ENCODE peak calls at places on chromosome 3, in four cellular contexts. Y, Q, U and L are unnamed samples. For H3K4me1, the result is how much of the 10 kb centered on the place peaks cover.

GRCh38 chr3:62582495-62583172 is 209.3 kb upstream of the FEZF2 start:
- DNase-seq in U (no peak), Q (no peak), Y (no peak), L (no peak)

GRCh38 chr3:179713643-179714090 is 60.8 kb downstream of the USP13 start:
- DNase-seq in U (no peak), Q (no peak), Y (no peak), L (no peak)

GRCh38 chr3:17070560-17070959 is 185.8 kb downstream of the PLCL2 start:
- DNase-seq in U (peak), Q (no peak), Y (peak), L (no peak)

GRCh38 chr3:15872807-15873206 is 75.0 kb upstream of the ANKRD28 start:
- DNase-seq in Q (no peak), U (no peak), Y (no peak), L (no peak)

GRCh38 chr3:174072675-174073074 is 675.1 kb downstream of the NLGN1 start:
- DNase-seq in U (no peak), Y (no peak), Q (no peak), L (no peak)

GRCh38 chr3:184249412-184250166 is at the start of gene EEF1AKMT4:
- DNase-seq in Q (peak), U (peak), Y (peak), L (peak)

GRCh38 chr3:121757087-121757811 is 7.7 kb upstream of the GOLGB1 start:
- DNase-seq in Y (no peak), Q (no peak), U (no peak), L (no peak)

GRCh38 chr3:138340511-138340910 is 7.9 kb upstream of the MRAS start:
- DNase-seq in U (no peak), Q (no peak), Y (no peak), L (no peak)

GRCh38 chr3:126147932-126148683 is 32.3 kb downstream of the ALDH1L1 start:
- DNase-seq in Q (peak), Y (no peak), U (no peak), L (no peak)

GRCh38 chr3:79018671-79019136 is 749.1 kb downstream of the ROBO1 start:
- DNase-seq in Q (no peak), U (peak), Y (peak), L (peak)

GRCh38 chr3:72536206-72536887 is 311.9 kb downstream of the SHQ1 start:
- DNase-seq in U (no peak), Q (no peak), Y (no peak), L (no peak)

GRCh38 chr3:1469248-1469647 is 376.4 kb downstream of the CNTN6 start:
- DNase-seq in Y (no peak), U (no peak), Q (no peak), L (no peak)

GRCh38 chr3:176951586-176952292 is 245.5 kb downstream of the TBL1XR1 start:
- DNase-seq in Y (no peak), U (no peak), Q (no peak), L (no peak)

GRCh38 chr3:174168538-174169254 is 690.4 kb upstream of the NAALADL2 start:
- DNase-seq in Y (no peak), U (no peak), Q (no peak), L (no peak)

GRCh38 chr3:114718897-114719208 is 425.0 kb downstream of the TIGIT start:
- DNase-seq in Y (no peak), Q (no peak), U (no peak), L (no peak)

GRCh38 chr3:162150790-162151189 is 654.2 kb downstream of the OTOL1 start:
- DNase-seq in U (no peak), Y (no peak), Q (no peak), L (no peak)

GRCh38 chr3:15314276-15314675 is 18.1 kb downstream of the SH3BP5 start:
- DNase-seq in Y (no peak), Q (no peak), U (no peak), L (peak)

GRCh38 chr3:133276594-133276993 is 123.3 kb upstream of the BFSP2 start:
- DNase-seq in U (no peak), Y (no peak), Q (no peak), L (no peak)

GRCh38 chr3:129616713-129617112 is 10.2 kb upstream of the PLXND1 start:
- DNase-seq in U (no peak), Q (no peak), Y (no peak), L (peak)

GRCh38 chr3:15428539-15428938 is 1.1 kb downstream of the EAF1 start:
- DNase-seq in Q (no peak), U (no peak), Y (no peak), L (no peak)

GRCh38 chr3:16190704-16191103 is 16.2 kb downstream of the GALNT15 start:
- DNase-seq in Y (no peak), U (no peak), Q (no peak), L (no peak)

GRCh38 chr3:46300461-46300789 is 53.5 kb upstream of the CCR2 start:
- DNase-seq in Q (no peak), U (no peak), Y (no peak), L (no peak)

GRCh38 chr3:42804113-42804830 is at the start of gene HIGD1A:
- DNase-seq in Q (peak), Y (peak), U (peak), L (peak)

GRCh38 chr3:46123646-46124045 is 84.5 kb downstream of the CCR1 start:
- DNase-seq in U (no peak), Q (no peak), Y (no peak), L (no peak)

GRCh38 chr3:71433631-71434030 is 149.9 kb downstream of the FOXP1 start:
- DNase-seq in Y (no peak), U (no peak), Q (no peak), L (no peak)
- H3K4me1 ChIP-seq in Y (under half), U (under half), Q (half or more), L (under half)

GRCh38 chr3:13522236-13522635 is 26.7 kb upstream of the FBLN2 start:
- DNase-seq in Q (no peak), U (no peak), Y (no peak), L (no peak)
- TF ChIP-seq POLR2A in Q (no peak), U (no peak), Y (no peak), L (no peak)

DNA sequence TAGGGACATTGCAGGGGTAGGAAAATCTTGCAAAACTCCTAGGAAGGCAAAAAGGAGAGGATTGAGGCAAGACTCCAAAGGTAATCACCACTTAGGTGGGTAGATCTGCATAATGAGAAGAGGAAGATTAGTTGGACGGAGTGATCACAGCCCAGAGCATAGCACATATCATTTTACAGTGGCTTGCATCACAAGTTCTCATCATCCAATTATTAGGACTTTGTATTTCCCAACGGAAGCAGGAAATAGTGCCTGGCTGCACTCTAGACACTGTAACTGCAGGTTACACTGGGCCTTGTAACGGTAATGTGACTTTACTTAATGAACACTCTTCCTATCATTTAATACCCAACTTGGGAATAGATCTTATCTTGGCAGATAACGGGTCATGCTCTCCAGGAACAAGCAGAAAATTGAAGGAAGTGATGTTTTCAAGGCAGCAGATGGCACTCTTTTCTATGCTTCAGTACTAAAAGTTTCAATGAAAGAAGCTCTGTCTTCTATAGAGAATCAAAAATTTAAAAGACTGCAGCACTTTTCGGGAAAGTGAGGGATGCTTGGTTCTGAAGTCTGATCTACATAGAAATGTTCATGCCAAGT is 101.9 kb upstream of the KCNMB2 start:
- DNase-seq in Q (no peak), U (no peak), Y (no peak), L (no peak)
- TF ChIP-seq CTCF in Q (no peak), U (no peak), Y (no peak), L (no peak)

GRCh38 chr3:56829543-56829942 is 27.8 kb upstream of the ARHGEF3 start:
- DNase-seq in Y (no peak), Q (no peak), U (no peak), L (no peak)
- H3K4me1 ChIP-seq in Y (under half), Q (under half), U (under half), L (under half)

DNA sequence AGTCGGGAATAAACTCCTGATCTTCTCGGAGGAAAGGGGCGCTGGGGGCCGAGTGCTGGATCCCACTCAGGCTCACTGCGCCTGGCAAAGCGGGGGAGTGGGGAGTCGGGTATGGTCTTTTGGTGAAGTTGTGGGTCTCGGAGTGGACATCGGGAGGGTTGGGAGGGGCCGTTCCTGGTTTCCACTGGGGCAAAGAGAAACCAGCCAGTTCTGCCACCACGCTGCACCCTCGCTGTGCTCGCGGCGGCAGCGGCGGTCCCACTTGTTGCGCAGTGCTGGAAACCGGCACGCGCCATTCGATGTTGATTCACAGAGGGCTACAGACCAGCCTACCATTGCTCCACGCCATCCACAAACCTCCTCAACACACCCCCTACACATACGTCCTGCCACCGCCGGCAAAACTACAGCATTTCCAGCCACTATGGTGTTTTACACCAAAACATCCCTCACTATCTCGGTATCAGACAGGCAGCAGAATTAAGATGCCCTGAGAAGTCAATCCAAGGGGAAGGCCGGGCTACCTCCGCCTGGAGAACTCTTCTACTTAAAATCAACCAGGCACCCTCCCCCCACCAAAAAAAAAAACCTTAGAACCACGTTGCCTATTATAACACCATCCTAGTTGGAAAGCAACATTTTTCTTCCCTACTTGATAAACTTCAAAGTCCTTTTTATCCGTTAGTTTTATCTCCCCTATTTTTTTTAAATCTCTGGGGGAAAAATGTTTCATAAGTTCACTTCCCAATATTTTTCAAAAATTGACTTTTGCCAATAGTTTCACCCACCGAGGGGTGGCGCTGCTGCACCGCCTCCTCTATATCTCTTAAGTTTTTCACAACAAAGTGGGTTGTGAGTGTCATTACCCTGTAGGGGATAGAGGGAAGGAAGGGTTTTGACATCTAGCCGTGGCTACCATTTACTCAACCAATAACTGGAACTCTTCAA is 3.6 kb downstream of the BCL6 start:
- DNase-seq in U (peak), Y (peak), Q (no peak), L (peak)
- TF ChIP-seq POLR2A in U (no peak), Y (peak), Q (peak), L (peak)

GRCh38 chr3:117127147-117127546 is 417.6 kb downstream of the TUSC7 start:
- DNase-seq in U (no peak), Q (no peak), Y (no peak), L (no peak)
- TF ChIP-seq CTCF in U (no peak), Q (no peak), Y (no peak), L (no peak)

GRCh38 chr3:195537995-195538394 is 5.1 kb downstream of the PPP1R2 start:
- DNase-seq in Y (no peak), Q (no peak), U (no peak), L (no peak)
- H3K4me1 ChIP-seq in Y (under half), Q (under half), U (under half), L (under half)

GRCh38 chr3:190517696-190518095 is 3.8 kb downstream of the IL1RAP start:
- DNase-seq in U (no peak), Y (peak), Q (no peak), L (no peak)

GRCh38 chr3:190514163-190515153 is 573 bp downstream of the IL1RAP start:
- DNase-seq in U (peak), Y (peak), Q (no peak), L (peak)

GRCh38 chr3:190516416-190516815 is 2.5 kb downstream of the IL1RAP start:
- DNase-seq in Y (no peak), Q (no peak), U (no peak), L (no peak)

GRCh38 chr3:190512666-190513065 is 1.2 kb upstream of the IL1RAP start:
- DNase-seq in Q (no peak), Y (no peak), U (no peak), L (no peak)

GRCh38 chr3:190513409-190514162 is at the start of gene IL1RAP:
- DNase-seq in Q (peak), Y (peak), U (peak), L (peak)
- TF ChIP-seq POLR2A in Q (no peak), Y (peak), U (peak), L (peak)